ENCODE peak calls at places on chromosomes 4 and X, in nine cellular contexts. X, Y, E, D, M, U, Z, C and O are unnamed samples.

GRCh38 chrX:69210513-69211065 is 45.3 kb upstream of the PJA1 start:
- DNase-seq in U (no peak), E (no peak), D (no peak), Y (peak; percentile 19), Z (no peak), M (no peak), C (no peak), X (no peak), O (no peak)

GRCh38 chr4:140841186-140841585 is 85.0 kb upstream of the TBC1D9 start:
- DNase-seq in U (no peak), Y (no peak), Z (no peak), C (no peak), D (no peak), X (no peak), E (no peak), M (no peak), O (no peak)

GRCh38 chr4:95165926-95166524 is 382.7 kb downstream of the UNC5C start:
- DNase-seq in Z (peak; percentile 51), Y (peak; percentile 65), U (no peak), X (no peak), M (peak; percentile 56), C (no peak), E (no peak), D (peak; percentile 65), O (peak; percentile 38)

GRCh38 chrX:23952984-23953907 is 45.4 kb downstream of the CXorf58 start:
- DNase-seq in C (no peak), X (peak; percentile 32), Z (peak; percentile 81), U (peak; percentile 72), D (peak; percentile 4), E (no peak), M (peak; percentile 77), Y (no peak), O (no peak)

GRCh38 chrX:151488677-151489076 is 74.8 kb upstream of the PASD1 start:
- DNase-seq in Y (no peak), U (peak; percentile 39), X (peak; percentile 27), M (peak; percentile 27), Z (peak; percentile 64), C (no peak), D (peak; percentile 13), E (no peak), O (no peak)

GRCh38 chr4:157655101-157655818 is 434.7 kb downstream of the GRIA2 start:
- DNase-seq in X (no peak), M (peak; percentile 3), C (no peak), U (no peak), D (no peak), Z (no peak), E (no peak), Y (no peak), O (no peak)

GRCh38 chr4:149409186-149410056 is 406.2 kb downstream of the IQCM start:
- DNase-seq in X (no peak), C (no peak), Y (peak; percentile 38), Z (no peak), M (peak; percentile 88), D (peak; percentile 52), E (no peak), U (no peak), O (no peak)

GRCh38 chr4:6121276-6121850 is 79.0 kb downstream of the JAKMIP1 start:
- DNase-seq in C (no peak), M (no peak), Y (no peak), U (peak; percentile 15), D (no peak), X (no peak), Z (no peak), E (no peak), O (no peak)

GRCh38 chr4:20512053-20512810 is 188.0 kb upstream of the PACRGL start:
- DNase-seq in Y (no peak), D (no peak), Z (no peak), M (no peak), E (no peak), U (no peak), C (no peak), X (no peak), O (no peak)

GRCh38 chr4:26484032-26484515 is 6.2 kb downstream of the CCKAR start:
- DNase-seq in C (no peak), U (no peak), M (no peak), D (no peak), Y (peak; percentile 35), Z (no peak), E (no peak), X (no peak), O (no peak)

GRCh38 chr4:41041541-41041940 is 172.8 kb downstream of the APBB2 start:
- DNase-seq in D (no peak), U (no peak), M (no peak), Y (no peak), X (no peak), Z (no peak), E (no peak), C (no peak), O (no peak)

GRCh38 chr4:1244081-1244977 is 4.6 kb downstream of the CTBP1 start:
- DNase-seq in X (no peak), U (no peak), D (no peak), Z (peak; percentile 38), C (peak; percentile 1), Y (no peak), E (peak; percentile 16), M (no peak), O (no peak)

GRCh38 chr4:89298160-89298559 is 9.4 kb downstream of the GPRIN3 start:
- DNase-seq in M (no peak), C (no peak), Z (no peak), D (no peak), E (peak; percentile 66), U (no peak), Y (no peak), X (peak; percentile 48), O (no peak)

GRCh38 chr4:7062816-7063215 is 5.0 kb downstream of the GRPEL1 start:
- DNase-seq in U (no peak), Y (no peak), D (no peak), E (no peak), C (no peak), M (no peak), Z (no peak), X (no peak), O (no peak)

GRCh38 chrX:135985974-135986312 is 708 bp downstream of the SLC9A6 start:
- DNase-seq in U (no peak), D (no peak), Y (no peak), M (no peak), C (no peak), X (no peak), E (no peak), Z (no peak), O (no peak)

GRCh38 chr4:6383929-6384328 is 88.5 kb downstream of the PPP2R2C start:
- DNase-seq in M (no peak), Z (no peak), D (no peak), E (no peak), X (no peak), Y (no peak), U (no peak), C (no peak), O (no peak)

GRCh38 chr4:92814677-92815076 is 510.9 kb downstream of the GRID2 start:
- DNase-seq in Y (no peak), D (no peak), M (no peak), E (no peak), C (no peak), U (no peak), X (no peak), Z (no peak), O (no peak)

GRCh38 chrX:121103381-121103780 is 56.0 kb downstream of the GLUD2 start:
- DNase-seq in U (no peak), E (no peak), D (no peak), M (no peak), Y (no peak), X (no peak), Z (no peak), C (no peak), O (no peak)

GRCh38 chrX:100512471-100512870 is 72.3 kb upstream of the TNMD start:
- DNase-seq in U (no peak), M (peak; percentile 10), D (peak; percentile 1), Y (peak; percentile 1), C (no peak), X (no peak), E (no peak), Z (no peak), O (no peak)

GRCh38 chrX:8987672-8988250 is 46.2 kb downstream of the FAM9B start:
- DNase-seq in M (no peak), D (no peak), C (no peak), X (peak; percentile 82), Y (no peak), Z (no peak), U (no peak), E (no peak), O (no peak)

GRCh38 chr4:108166441-108167315 is 2.1 kb downstream of the LEF1 start:
- DNase-seq in M (no peak), C (no peak), D (no peak), X (peak; percentile 58), Z (peak; percentile 90), U (peak; percentile 85), Y (no peak), E (peak; percentile 21), O (no peak)

GRCh38 chrX:69107231-69107739 is 58.0 kb downstream of the PJA1 start:
- DNase-seq in Y (no peak), C (no peak), M (peak; percentile 48), D (no peak), E (no peak), X (no peak), U (peak; percentile 80), Z (peak; percentile 92), O (no peak)

DNA sequence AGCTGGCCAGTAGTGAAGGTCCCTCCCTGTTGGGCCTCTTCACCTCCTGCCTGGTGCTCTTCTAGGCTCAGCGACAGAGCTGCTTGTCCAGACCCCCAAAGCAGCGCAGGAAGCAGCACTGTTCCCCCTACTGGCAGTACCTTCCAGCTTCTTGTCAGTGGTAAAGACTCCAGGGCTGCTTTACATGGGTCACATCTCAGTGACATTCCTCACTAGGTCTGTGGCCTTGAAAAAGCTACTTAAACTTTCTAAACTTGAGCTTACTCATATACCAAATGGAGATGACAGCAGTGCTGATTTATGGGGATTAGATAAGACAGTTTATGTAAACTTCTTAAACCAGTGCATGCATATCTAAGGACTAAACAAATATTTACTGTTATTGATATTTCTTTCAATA is 117.3 kb downstream of the FAT4 start:
- DNase-seq in M (peak; percentile 39), C (no peak), U (peak; percentile 76), X (no peak), D (peak; percentile 9), Z (peak; percentile 83), Y (peak; percentile 20), E (no peak), O (no peak)
- TF ChIP-seq CTCF in M (peak; percentile 46), C (no peak), U (peak; percentile 67), X (no peak), D (no peak), Z (peak; percentile 80), Y (peak; percentile 22), E (no peak), O (no peak)

GRCh38 chr4:83149885-83150562 is 35.5 kb upstream of the PLAC8 start:
- DNase-seq in M (no peak), X (no peak), C (no peak), Y (no peak), E (no peak), U (no peak), D (no peak), Z (no peak), O (no peak)
- H3K27ac ChIP-seq in M (no peak overlapping the region), X (no peak overlapping the region), C (no peak overlapping the region), Y (no peak overlapping the region), E (no peak overlapping the region), U (no peak overlapping the region), D (no peak overlapping the region), Z (no peak overlapping the region), O (peak overlapping the region; percentile 21)

GRCh38 chrX:63471004-63471403 is 119.9 kb upstream of the SPIN4 start:
- DNase-seq in D (no peak), Z (no peak), C (no peak), X (no peak), Y (no peak), M (no peak), U (no peak), E (no peak), O (no peak)
- H3K9me3 ChIP-seq in D (peaks cover 28% of the 10 kb centered on the region), Z (peaks cover 59% of the 10 kb centered on the region), C (no peaks in the 10 kb centered on the region), X (no peaks in the 10 kb centered on the region), Y (peaks cover 10% of the 10 kb centered on the region), M (peaks cover 43% of the 10 kb centered on the region), U (peaks cover 54% of the 10 kb centered on the region), E (no peaks in the 10 kb centered on the region), O (no peaks in the 10 kb centered on the region)

GRCh38 chr4:52014903-52015302 is 5.3 kb downstream of the LRRC66 start:
- DNase-seq in D (no peak), C (no peak), U (no peak), X (no peak), Z (no peak), E (no peak), Y (no peak), M (no peak), O (no peak)
- TF ChIP-seq CTCF in D (no peak), C (no peak), U (no peak), X (no peak), Z (no peak), E (no peak), Y (no peak), M (no peak), O (no peak)